ENCODE peak calls at places on chromosomes 5 and 9, in ten cellular contexts. One of them, this sample, is unnamed.

GRCh38 chr5:174311121-174311520 is 265.6 kb downstream of the NSG2 start:
- DNase-seq in KG1: no peak
- DNase-seq in HCT116: no peak
- DNase-seq in HuH-7: no peak
- DNase-seq in aorta: no peak
- DNase-seq in brain microvascular endothelial cell: no peak
- DNase-seq in hepatocyte: no peak
- DNase-seq in anterior cingulate cortex: no peak
- DNase-seq in HFF-Myc: no peak
- DNase-seq in GM10248: no peak
- DNase-seq in this sample: no peak

GRCh38 chr9:137294684-137295312 is 7.3 kb downstream of the NRARP start:
- DNase-seq in GM10248: no peak
- DNase-seq in aorta: no peak
- DNase-seq in brain microvascular endothelial cell: no peak
- DNase-seq in hepatocyte: peak; percentile 56
- DNase-seq in anterior cingulate cortex: no peak
- DNase-seq in KG1: no peak
- DNase-seq in HCT116: no peak
- DNase-seq in HuH-7: peak; percentile 78
- DNase-seq in HFF-Myc: no peak
- DNase-seq in this sample: peak; percentile 35

GRCh38 chr5:64487283-64487682 is 18.5 kb upstream of the RGS7BP start:
- DNase-seq in HFF-Myc: no peak
- DNase-seq in hepatocyte: no peak
- DNase-seq in KG1: no peak
- DNase-seq in HCT116: no peak
- DNase-seq in GM10248: no peak
- DNase-seq in brain microvascular endothelial cell: no peak
- DNase-seq in anterior cingulate cortex: no peak
- DNase-seq in HuH-7: no peak
- DNase-seq in aorta: no peak
- DNase-seq in this sample: no peak

GRCh38 chr9:128020692-128021091 is 39.9 kb upstream of the EEIG1 start:
- DNase-seq in aorta: no peak
- DNase-seq in anterior cingulate cortex: no peak
- DNase-seq in HCT116: no peak
- DNase-seq in HFF-Myc: no peak
- DNase-seq in brain microvascular endothelial cell: no peak
- DNase-seq in HuH-7: peak; percentile 37
- DNase-seq in GM10248: peak; percentile 9
- DNase-seq in KG1: no peak
- DNase-seq in hepatocyte: no peak
- DNase-seq in this sample: no peak

GRCh38 chr5:156824800-156825199 is 25.3 kb upstream of the PPP1R2B start:
- DNase-seq in HuH-7: peak; percentile 10
- DNase-seq in brain microvascular endothelial cell: no peak
- DNase-seq in KG1: no peak
- DNase-seq in GM10248: no peak
- DNase-seq in HCT116: peak; percentile 21
- DNase-seq in aorta: no peak
- DNase-seq in hepatocyte: peak; percentile 67
- DNase-seq in anterior cingulate cortex: no peak
- DNase-seq in HFF-Myc: peak; percentile 29
- DNase-seq in this sample: peak; percentile 27

GRCh38 chr5:9149988-9150387 is 395.9 kb downstream of the SEMA5A start:
- DNase-seq in hepatocyte: no peak
- DNase-seq in HuH-7: no peak
- DNase-seq in HFF-Myc: peak; percentile 82
- DNase-seq in GM10248: no peak
- DNase-seq in HCT116: no peak
- DNase-seq in KG1: no peak
- DNase-seq in aorta: no peak
- DNase-seq in brain microvascular endothelial cell: peak; percentile 36
- DNase-seq in anterior cingulate cortex: no peak
- DNase-seq in this sample: no peak

GRCh38 chr5:181190711-181191525 is 14.1 kb downstream of the TRIM7 start:
- DNase-seq in GM10248: no peak
- DNase-seq in anterior cingulate cortex: no peak
- DNase-seq in hepatocyte: peak; percentile 77
- DNase-seq in HFF-Myc: no peak
- DNase-seq in KG1: no peak
- DNase-seq in HCT116: no peak
- DNase-seq in brain microvascular endothelial cell: no peak
- DNase-seq in aorta: peak; percentile 70
- DNase-seq in HuH-7: no peak
- DNase-seq in this sample: peak; percentile 70

GRCh38 chr5:175384724-175385552 is 59.0 kb downstream of the DRD1 start:
- DNase-seq in hepatocyte: no peak
- DNase-seq in brain microvascular endothelial cell: no peak
- DNase-seq in GM10248: no peak
- DNase-seq in HCT116: no peak
- DNase-seq in KG1: no peak
- DNase-seq in HuH-7: no peak
- DNase-seq in aorta: no peak
- DNase-seq in anterior cingulate cortex: no peak
- DNase-seq in HFF-Myc: no peak
- DNase-seq in this sample: no peak

GRCh38 chr5:38601843-38602424 is 45.5 kb upstream of the LIFR start:
- DNase-seq in KG1: no peak
- DNase-seq in anterior cingulate cortex: no peak
- DNase-seq in HCT116: peak; percentile 70
- DNase-seq in HuH-7: no peak
- DNase-seq in brain microvascular endothelial cell: peak; percentile 76
- DNase-seq in HFF-Myc: no peak
- DNase-seq in aorta: no peak
- DNase-seq in GM10248: no peak
- DNase-seq in hepatocyte: no peak
- DNase-seq in this sample: no peak

GRCh38 chr9:37399336-37399735 is 23.2 kb upstream of the GRHPR start:
- DNase-seq in GM10248: no peak
- DNase-seq in hepatocyte: no peak
- DNase-seq in HuH-7: no peak
- DNase-seq in HFF-Myc: no peak
- DNase-seq in brain microvascular endothelial cell: no peak
- DNase-seq in HCT116: no peak
- DNase-seq in anterior cingulate cortex: no peak
- DNase-seq in KG1: no peak
- DNase-seq in aorta: no peak
- DNase-seq in this sample: no peak

GRCh38 chr5:9059920-9060691 is 485.8 kb downstream of the SEMA5A start:
- DNase-seq in hepatocyte: peak; percentile 42
- DNase-seq in GM10248: no peak
- DNase-seq in anterior cingulate cortex: no peak
- DNase-seq in aorta: peak; percentile 63
- DNase-seq in brain microvascular endothelial cell: peak; percentile 99
- DNase-seq in HCT116: no peak
- DNase-seq in HFF-Myc: peak; percentile 76
- DNase-seq in HuH-7: no peak
- DNase-seq in KG1: no peak
- DNase-seq in this sample: peak; percentile 18

GRCh38 chr9:88191451-88191850 is 53.2 kb upstream of the SPATA31C2 start:
- DNase-seq in aorta: no peak
- DNase-seq in HuH-7: no peak
- DNase-seq in GM10248: no peak
- DNase-seq in KG1: no peak
- DNase-seq in HFF-Myc: no peak
- DNase-seq in hepatocyte: no peak
- DNase-seq in anterior cingulate cortex: no peak
- DNase-seq in brain microvascular endothelial cell: no peak
- DNase-seq in HCT116: no peak
- DNase-seq in this sample: no peak